ENCODE peak calls at places on chromosomes 11 and 22, in six cellular contexts. M is BJ, Y is ovary, A is stomach, W is adipocyte, Q is GM23338. G is an unnamed sample.

GRCh38 chr11:68338041-68338800 is 25.8 kb downstream of the LRP5 start:
- DNase-seq in A (no peak), Y (no peak), M (no peak), Q (no peak), W (peak), G (no peak)

GRCh38 chr22:20043057-20043996 is 22.4 kb downstream of the TANGO2 start:
- DNase-seq in W (no peak), A (no peak), Q (no peak), M (no peak), Y (no peak), G (no peak)

GRCh38 chr11:113114452-113115027 is 153.3 kb downstream of the NCAM1 start:
- DNase-seq in Y (peak), A (peak), Q (peak), M (no peak), W (peak), G (no peak)

GRCh38 chr22:32804823-32805585 is 3.5 kb downstream of the TIMP3 start:
- DNase-seq in A (no peak), M (no peak), W (no peak), Q (no peak), Y (no peak), G (no peak)

GRCh38 chr11:35390737-35391682 is 28.3 kb downstream of the SLC1A2 start:
- DNase-seq in W (peak), A (peak), M (no peak), Q (no peak), Y (no peak), G (no peak)

GRCh38 chr11:2358754-2359444 is 18.2 kb upstream of the CD81 start:
- DNase-seq in A (no peak), Y (no peak), W (no peak), Q (no peak), M (no peak), G (no peak)

GRCh38 chr22:24027991-24028390 is 16.9 kb downstream of the CABIN1 start:
- DNase-seq in M (no peak), Y (no peak), W (no peak), A (no peak), Q (no peak), G (no peak)

GRCh38 chr11:76610871-76611475 is 59.6 kb downstream of the LRRC32 start:
- DNase-seq in Y (no peak), A (no peak), Q (no peak), M (no peak), W (no peak), G (no peak)

GRCh38 chr11:18347471-18348125 is 25.2 kb downstream of the GTF2H1 start:
- DNase-seq in A (no peak), W (peak), Y (no peak), Q (no peak), M (peak), G (no peak)

GRCh38 chr22:42108848-42109247 is 18.3 kb upstream of the NDUFA6 start:
- DNase-seq in A (no peak), Y (no peak), Q (peak), W (no peak), M (no peak), G (no peak)

GRCh38 chr22:49976439-49977175 is 16.0 kb downstream of the PIM3 start:
- DNase-seq in M (no peak), Y (no peak), W (no peak), Q (no peak), A (peak), G (no peak)
- H3K4me3 ChIP-seq in M (no peak), Y (no peak), W (no peak), Q (no peak), A (no peak), G (no peak)

DNA sequence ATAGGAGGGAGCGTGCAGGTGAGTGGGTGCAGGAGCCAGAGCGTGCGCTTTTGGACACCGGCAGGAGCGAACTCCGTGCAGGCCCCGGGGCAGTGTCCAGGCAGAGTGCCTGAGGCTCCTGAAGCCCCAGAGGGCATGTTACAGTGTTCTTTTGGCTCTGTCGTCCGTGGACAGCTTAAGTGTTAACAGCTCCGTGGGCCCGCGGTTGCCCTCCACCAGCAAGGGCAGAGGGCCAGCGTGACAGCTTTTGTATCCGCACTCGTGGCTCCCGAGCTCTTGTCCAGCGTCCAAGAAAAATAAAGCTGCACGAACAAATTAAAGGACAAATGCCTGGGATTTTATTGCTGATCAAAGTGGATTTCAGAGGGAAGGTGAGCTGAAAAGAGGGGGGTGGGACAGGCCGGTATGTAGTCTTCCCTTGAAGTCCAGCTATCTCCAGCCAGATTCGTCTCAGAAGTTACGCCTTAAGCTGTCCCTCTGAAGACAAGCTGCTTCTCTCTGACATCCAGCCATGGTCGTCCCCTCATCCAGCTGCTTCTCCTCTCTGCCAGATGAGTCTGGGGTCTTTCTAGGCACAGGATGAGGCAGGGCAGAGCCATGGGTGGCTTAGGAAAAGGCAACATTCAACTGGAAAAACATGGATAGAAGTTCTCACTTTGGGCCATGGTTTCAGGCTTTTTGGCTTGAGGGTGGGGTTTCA is 957 bp upstream of the TMEM109 start:
- DNase-seq in Y (peak), Q (no peak), M (no peak), W (no peak), A (peak), G (no peak)
- H3K4me3 ChIP-seq in Y (no peak), Q (peak), M (no peak), W (peak), A (peak), G (peak)

GRCh38 chr11:14322510-14322909 is 36.5 kb downstream of the RRAS2 start:
- DNase-seq in Y (no peak), M (no peak), A (no peak), Q (no peak), W (no peak), G (no peak)

GRCh38 chr11:14317659-14318325 is 41.2 kb downstream of the RRAS2 start:
- DNase-seq in W (no peak), A (no peak), M (no peak), Y (no peak), Q (no peak), G (no peak)

GRCh38 chr11:14323118-14323676 is 35.8 kb downstream of the RRAS2 start:
- DNase-seq in Q (no peak), W (no peak), M (no peak), Y (no peak), A (no peak), G (no peak)

GRCh38 chr11:14318581-14318981 is 40.4 kb downstream of the RRAS2 start:
- DNase-seq in A (no peak), Y (no peak), M (no peak), Q (peak), W (no peak), G (no peak)

GRCh38 chr11:14320020-14320419 is 39.0 kb downstream of the RRAS2 start:
- DNase-seq in Y (no peak), W (peak), A (no peak), M (no peak), Q (no peak), G (no peak)
- H3K4me3 ChIP-seq in Y (no peak), W (no peak), A (no peak), M (no peak), Q (no peak), G (no peak)

DNA sequence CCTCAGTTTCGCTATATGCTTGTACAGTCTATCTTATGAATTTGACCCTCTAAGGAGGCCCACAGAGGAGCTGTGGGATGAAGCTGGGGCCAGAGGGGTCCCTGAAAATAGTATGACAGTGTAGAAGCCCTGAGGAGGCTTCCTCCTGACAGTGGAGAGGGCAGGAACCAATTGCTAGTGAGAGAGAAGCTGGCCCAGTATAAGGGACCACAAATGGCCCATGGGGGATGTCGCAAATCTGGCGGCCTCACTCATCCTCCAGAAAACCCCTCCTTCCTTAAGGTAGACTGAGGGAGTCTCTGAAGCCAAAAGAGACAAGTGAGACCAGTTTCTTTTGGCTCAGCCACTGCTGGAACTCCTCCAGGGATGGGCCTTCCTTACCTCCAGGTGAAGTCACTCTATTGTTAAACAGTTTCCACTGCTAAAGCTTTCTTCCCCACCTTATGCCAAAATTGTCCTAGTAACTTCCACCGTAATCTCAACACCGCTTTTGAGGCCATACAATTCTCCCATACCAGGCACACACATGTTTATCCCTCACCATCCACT is 17.8 kb upstream of the CASTOR1 start:
- DNase-seq in M (no peak), Y (no peak), A (no peak), Q (no peak), W (no peak), G (no peak)
- H3K4me3 ChIP-seq in M (no peak), Y (no peak), A (no peak), Q (no peak), W (no peak), G (no peak)

GRCh38 chr22:50010676-50011446 is 1.7 kb downstream of the IL17REL start:
- DNase-seq in Y (peak), Q (no peak), A (no peak), W (no peak), M (no peak), G (no peak)
- H3K4me3 ChIP-seq in Y (no peak), Q (peak), A (peak), W (no peak), M (no peak), G (peak)

DNA sequence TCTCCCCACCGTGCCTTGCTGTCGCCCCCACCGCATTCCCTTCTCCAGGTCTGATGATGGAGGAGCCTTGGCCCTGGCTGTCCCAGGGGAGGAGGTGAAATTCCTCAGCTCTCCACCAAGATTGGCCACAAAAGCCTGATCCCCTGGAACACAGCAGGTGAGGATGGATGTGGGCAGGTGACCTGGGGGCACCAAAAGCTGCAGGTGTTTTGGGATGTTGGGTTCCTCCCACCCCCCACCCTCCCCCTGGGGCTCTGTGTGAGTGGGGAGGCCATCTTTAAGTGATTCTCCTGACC is 640 bp downstream of the TRIOBP start:
- DNase-seq in M (no peak), A (no peak), Q (no peak), Y (no peak), W (no peak), G (no peak)
- H3K4me3 ChIP-seq in M (no peak), A (no peak), Q (peak), Y (no peak), W (no peak), G (no peak)

DNA sequence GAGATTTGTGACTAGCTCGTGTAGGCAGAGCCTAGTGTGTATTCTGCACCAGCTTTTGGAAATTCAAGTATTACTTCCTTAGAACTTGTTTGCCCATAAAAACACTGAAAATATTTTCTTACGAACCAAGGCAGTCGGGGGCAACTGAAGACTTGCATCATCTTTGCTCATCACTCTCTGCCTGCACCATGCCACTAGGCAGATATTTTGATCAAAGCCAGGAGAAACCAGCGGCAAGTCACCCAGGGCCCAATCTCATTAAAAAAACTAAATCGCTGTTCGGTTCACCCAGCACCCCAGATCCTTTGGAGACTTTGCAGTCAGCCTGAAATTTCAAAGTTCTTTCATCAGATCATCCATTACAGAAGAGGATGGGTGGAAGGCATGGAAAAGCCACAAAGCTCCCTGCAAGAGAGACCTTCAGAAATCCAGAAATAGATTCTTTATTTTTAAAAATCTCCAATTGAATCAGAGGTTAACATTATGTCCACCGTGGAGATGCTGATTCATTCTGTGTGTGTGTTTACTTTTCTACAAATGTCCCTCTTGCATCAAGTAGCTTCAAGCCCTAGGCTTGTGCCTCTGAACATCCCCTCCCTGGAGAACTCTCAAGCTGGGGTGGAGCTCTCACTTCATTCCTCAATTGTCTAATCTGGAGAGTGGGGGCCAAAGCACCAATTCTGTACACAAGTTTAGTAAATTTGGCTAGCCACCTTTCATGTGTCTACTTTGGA is 78.4 kb downstream of the ETS1 start:
- DNase-seq in Y (no peak), W (peak), A (no peak), Q (no peak), M (no peak), G (no peak)
- H3K4me3 ChIP-seq in Y (no peak), W (peak), A (peak), Q (no peak), M (no peak), G (no peak)

DNA sequence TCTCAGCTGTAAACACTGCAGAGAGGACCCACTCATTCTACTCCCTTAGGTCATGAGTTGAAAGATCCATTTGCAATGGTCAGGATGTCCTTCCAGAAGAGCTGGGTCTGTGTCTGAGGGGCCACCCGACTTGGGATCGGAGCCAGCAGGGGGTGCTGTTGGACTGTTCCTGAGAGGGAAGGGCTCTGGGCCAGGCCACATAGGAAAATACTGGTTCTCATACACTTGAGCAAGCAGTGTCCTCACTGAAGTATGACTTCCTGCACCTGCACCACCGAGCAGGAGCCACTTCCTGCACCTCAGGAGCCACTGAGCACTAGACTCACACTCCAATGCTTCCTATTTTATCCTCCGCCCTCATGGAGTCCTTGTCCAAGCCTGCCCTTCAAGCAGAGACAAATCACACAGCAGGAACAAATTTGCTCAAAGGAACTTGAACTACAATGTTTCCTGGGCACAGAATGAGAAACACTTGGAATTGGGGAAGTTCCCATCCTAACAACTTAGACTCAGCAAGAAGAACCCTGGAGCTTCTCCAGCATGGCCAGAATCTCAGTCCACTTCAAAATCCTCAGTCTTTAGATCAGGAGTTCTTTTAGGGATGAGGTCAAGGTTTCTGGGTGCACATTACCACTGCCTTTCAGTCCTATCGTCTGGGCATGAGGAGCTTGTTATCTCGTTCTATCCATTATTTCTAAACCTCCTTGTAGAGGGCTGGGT is 36.6 kb upstream of the VPREB1 start:
- DNase-seq in Q (peak), A (peak), W (peak), M (no peak), Y (no peak), G (no peak)
- H3K4me3 ChIP-seq in Q (no peak), A (no peak), W (no peak), M (no peak), Y (no peak), G (no peak)

GRCh38 chr22:35838849-35839646 is 121.4 kb downstream of the APOL5 start:
- DNase-seq in Q (peak), Y (peak), A (no peak), W (peak), M (no peak), G (no peak)
- H3K4me3 ChIP-seq in Q (peak), Y (peak), A (peak), W (peak), M (peak), G (peak)